ENCODE peak calls at places on chromosomes 1 and 21, in six cellular contexts. D, L, U, W, Z and P are unnamed samples.

GRCh38 chr1:181499825-181500224 is 16.5 kb downstream of the CACNA1E start:
- DNase-seq in Z (no peak), U (no peak), L (no peak), D (no peak), W (no peak), P (no peak)

GRCh38 chr21:46215436-46216131 is 13.0 kb downstream of the LSS start:
- DNase-seq in D (no peak), Z (no peak), L (no peak), W (no peak), U (no peak), P (no peak)

GRCh38 chr1:184866991-184867788 is 107.1 kb downstream of the NIBAN1 start:
- DNase-seq in W (no peak), L (no peak), D (peak), Z (no peak), U (peak), P (no peak)

GRCh38 chr1:76951185-76951584 is 83.9 kb downstream of the ST6GALNAC5 start:
- DNase-seq in Z (no peak), D (peak), U (no peak), L (no peak), W (no peak), P (no peak)

GRCh38 chr1:18109058-18109755 is 1.6 kb downstream of the IGSF21 start:
- DNase-seq in U (no peak), L (no peak), D (no peak), Z (peak), W (peak), P (no peak)

GRCh38 chr1:206797534-206798383 is 25.5 kb upstream of the IL10 start:
- DNase-seq in Z (no peak), L (peak), D (no peak), W (no peak), U (no peak), P (no peak)

GRCh38 chr1:224211262-224211962 is 28.4 kb downstream of the DEGS1 start:
- DNase-seq in W (no peak), L (no peak), Z (peak), D (peak), U (peak), P (no peak)

GRCh38 chr1:68344208-68344607 is 105.5 kb downstream of the RPE65 start:
- DNase-seq in W (no peak), Z (no peak), D (no peak), L (no peak), U (no peak), P (no peak)

GRCh38 chr1:211714154-211714553 is 38.7 kb upstream of the NEK2 start:
- DNase-seq in U (no peak), W (no peak), Z (no peak), D (no peak), L (no peak), P (no peak)

GRCh38 chr1:38677756-38678155 is 181.8 kb downstream of the RRAGC start:
- DNase-seq in Z (no peak), U (no peak), D (no peak), W (no peak), L (no peak), P (no peak)

GRCh38 chr1:23577056-23577985 is 18.0 kb upstream of the ID3 start:
- DNase-seq in L (no peak), W (no peak), Z (peak), D (peak), U (peak), P (no peak)

GRCh38 chr21:18384771-18385170 is 18.8 kb downstream of the TMPRSS15 start:
- DNase-seq in L (no peak), Z (peak), U (no peak), D (no peak), W (no peak), P (no peak)